ENCODE peak calls at places on chromosomes 12 and 14, in four cellular contexts. T is sigmoid colon, H is stomach, Y is A549. D is an unnamed sample.

GRCh38 chr12:12835378-12836145 is 22.4 kb downstream of the DDX47 start:
- DNase-seq in Y (peak; percentile 74), T (no peak), H (no peak), D (no peak)

GRCh38 chr14:99838555-99839193 is 45.5 kb downstream of the EML1 start:
- DNase-seq in H (no peak), T (no peak), Y (peak; percentile 62), D (peak; percentile 31)

GRCh38 chr12:21891763-21892217 is 49.4 kb downstream of the ABCC9 start:
- DNase-seq in H (no peak), T (peak; percentile 93), Y (no peak), D (no peak)

GRCh38 chr12:26823391-26823790 is 9.6 kb downstream of the ITPR2 start:
- DNase-seq in Y (no peak), T (no peak), H (no peak), D (no peak)

GRCh38 chr12:20798561-20798960 is 11.9 kb upstream of the SLCO1B3 start:
- DNase-seq in T (no peak), Y (peak; percentile 37), H (no peak), D (peak; percentile 27)

GRCh38 chr14:71533396-71533795 is 398.8 kb upstream of the RGS6 start:
- DNase-seq in H (no peak), T (no peak), Y (no peak), D (no peak)

GRCh38 chr12:123122649-123123048 is 28.2 kb downstream of the PITPNM2 start:
- DNase-seq in Y (no peak), T (no peak), H (no peak), D (no peak)

GRCh38 chr14:61253064-61253753 is 27.9 kb downstream of the TMEM30B start:
- DNase-seq in T (no peak), H (no peak), Y (no peak), D (no peak)

GRCh38 chr14:55446127-55446736 is 5.8 kb upstream of the TBPL2 start:
- DNase-seq in Y (peak; percentile 80), H (peak; percentile 53), T (peak; percentile 63), D (no peak)

GRCh38 chr14:105053996-105054395 is 11.2 kb downstream of the GPR132 start:
- DNase-seq in Y (no peak), H (no peak), T (no peak), D (no peak)

GRCh38 chr14:94611179-94611578 is 1.0 kb upstream of the SERPINA3 start:
- DNase-seq in T (peak; percentile 56), H (no peak), Y (no peak), D (no peak)

GRCh38 chr12:119020377-119021360 is 39.3 kb downstream of the SRRM4 start:
- DNase-seq in H (peak; percentile 46), Y (peak; percentile 48), T (no peak), D (no peak)

GRCh38 chr12:119857036-119857435 is 20.1 kb downstream of the CIT start:
- DNase-seq in T (no peak), Y (no peak), H (no peak), D (no peak)

GRCh38 chr14:55845963-55846851 is 266.2 kb downstream of the KTN1 start:
- DNase-seq in H (no peak), T (no peak), Y (no peak), D (no peak)

GRCh38 chr14:73211251-73211650 is 26.1 kb upstream of the PAPLN start:
- DNase-seq in H (no peak), T (no peak), Y (no peak), D (no peak)

GRCh38 chr12:51218607-51219161 is 822 bp upstream of the POU6F1 start:
- DNase-seq in Y (peak; percentile 37), T (no peak), H (peak; percentile 65), D (no peak)

GRCh38 chr14:103279129-103280025 is 54.7 kb upstream of the EIF5 start:
- DNase-seq in H (no peak), T (peak; percentile 69), Y (no peak), D (no peak)

GRCh38 chr14:89955022-89955414 is 488 bp upstream of the EFCAB11 start:
- DNase-seq in Y (no peak), H (no peak), T (no peak), D (no peak)

GRCh38 chr12:60930146-60930545 is 1330.1 kb upstream of the USP15 start:
- DNase-seq in Y (no peak), H (no peak), T (no peak), D (no peak)

GRCh38 chr14:59358105-59358504 is 107.1 kb downstream of the GPR135 start:
- DNase-seq in T (peak; percentile 81), Y (peak; percentile 73), H (no peak), D (no peak)

GRCh38 chr12:123050913-123051312 is 70.4 kb downstream of the ARL6IP4 start:
- DNase-seq in T (no peak), Y (no peak), H (no peak), D (no peak)

GRCh38 chr12:53381739-53382630 is 2.0 kb downstream of the SP1 start:
- DNase-seq in Y (peak; percentile 85), T (peak; percentile 75), H (peak; percentile 57), D (peak; percentile 64)

GRCh38 chr12:113891737-113892520 is 74.2 kb downstream of the RBM19 start:
- DNase-seq in Y (no peak), T (no peak), H (no peak), D (no peak)

GRCh38 chr12:8987589-8988205 is 1.6 kb upstream of the KLRG1 start:
- DNase-seq in Y (no peak), H (no peak), T (no peak), D (no peak)

GRCh38 chr14:22598896-22599244 is 770 bp downstream of the ABHD4 start:
- DNase-seq in Y (peak; percentile 70), T (no peak), H (peak; percentile 64), D (no peak)

GRCh38 chr14:36271939-36272907 is 48.2 kb downstream of the MBIP start:
- DNase-seq in T (no peak), Y (no peak), H (no peak), D (no peak)

GRCh38 chr12:53067993-53068770 is 11.0 kb downstream of the SPRYD3 start:
- DNase-seq in H (no peak), Y (no peak), T (peak; percentile 61), D (no peak)

GRCh38 chr12:42873401-42873800 is 283.9 kb upstream of the PRICKLE1 start:
- DNase-seq in Y (peak; percentile 57), T (no peak), H (no peak), D (no peak)
- H3K27ac ChIP-seq in Y (no peak overlapping the region), T (no peak overlapping the region), H (no peak overlapping the region), D (no peak overlapping the region)

GRCh38 chr12:92030618-92031017 is 115.0 kb downstream of the BTG1 start:
- DNase-seq in H (peak; percentile 53), Y (no peak), T (peak; percentile 86), D (peak; percentile 57)
- TF ChIP-seq EP300 in H (peak; percentile 75), Y (no peak), T (peak; percentile 96), D (peak; percentile 89)

GRCh38 chr12:128802756-128803155 is 21.0 kb downstream of the SLC15A4 start:
- DNase-seq in T (peak; percentile 29), H (no peak), Y (no peak), D (no peak)

GRCh38 chr12:128798543-128799341 is 25.0 kb downstream of the SLC15A4 start:
- DNase-seq in H (no peak), T (peak; percentile 60), Y (no peak), D (no peak)

GRCh38 chr12:128803788-128804187 is 20.0 kb downstream of the SLC15A4 start:
- DNase-seq in Y (no peak), H (no peak), T (peak; percentile 22), D (no peak)

GRCh38 chr12:128801879-128802391 is 21.8 kb downstream of the SLC15A4 start:
- DNase-seq in T (peak; percentile 14), Y (no peak), H (no peak), D (no peak)

DNA sequence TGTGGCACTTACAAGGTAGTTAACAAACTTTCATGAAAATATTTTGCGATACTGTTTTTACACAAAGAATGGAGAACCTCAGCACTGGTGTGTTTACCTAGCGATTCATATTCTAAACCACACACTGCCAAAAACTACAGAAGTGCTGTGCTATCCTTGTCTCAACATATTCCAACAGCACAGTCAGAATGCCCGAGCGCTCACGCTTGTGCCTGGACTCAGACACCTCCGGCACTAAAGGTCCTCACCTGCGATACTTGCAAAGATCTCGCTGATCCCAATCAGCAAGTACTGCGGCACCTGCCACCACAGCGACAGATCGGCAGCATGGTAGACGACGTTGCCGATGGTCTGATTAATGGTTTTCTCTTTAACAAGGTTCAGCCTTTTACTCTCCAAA is 23.2 kb downstream of the SLC15A4 start:
- DNase-seq in T (peak; percentile 45), H (no peak), Y (no peak), D (no peak)
- H3K27ac ChIP-seq in T (no peak overlapping the region), H (no peak overlapping the region), Y (no peak overlapping the region), D (no peak overlapping the region)

DNA sequence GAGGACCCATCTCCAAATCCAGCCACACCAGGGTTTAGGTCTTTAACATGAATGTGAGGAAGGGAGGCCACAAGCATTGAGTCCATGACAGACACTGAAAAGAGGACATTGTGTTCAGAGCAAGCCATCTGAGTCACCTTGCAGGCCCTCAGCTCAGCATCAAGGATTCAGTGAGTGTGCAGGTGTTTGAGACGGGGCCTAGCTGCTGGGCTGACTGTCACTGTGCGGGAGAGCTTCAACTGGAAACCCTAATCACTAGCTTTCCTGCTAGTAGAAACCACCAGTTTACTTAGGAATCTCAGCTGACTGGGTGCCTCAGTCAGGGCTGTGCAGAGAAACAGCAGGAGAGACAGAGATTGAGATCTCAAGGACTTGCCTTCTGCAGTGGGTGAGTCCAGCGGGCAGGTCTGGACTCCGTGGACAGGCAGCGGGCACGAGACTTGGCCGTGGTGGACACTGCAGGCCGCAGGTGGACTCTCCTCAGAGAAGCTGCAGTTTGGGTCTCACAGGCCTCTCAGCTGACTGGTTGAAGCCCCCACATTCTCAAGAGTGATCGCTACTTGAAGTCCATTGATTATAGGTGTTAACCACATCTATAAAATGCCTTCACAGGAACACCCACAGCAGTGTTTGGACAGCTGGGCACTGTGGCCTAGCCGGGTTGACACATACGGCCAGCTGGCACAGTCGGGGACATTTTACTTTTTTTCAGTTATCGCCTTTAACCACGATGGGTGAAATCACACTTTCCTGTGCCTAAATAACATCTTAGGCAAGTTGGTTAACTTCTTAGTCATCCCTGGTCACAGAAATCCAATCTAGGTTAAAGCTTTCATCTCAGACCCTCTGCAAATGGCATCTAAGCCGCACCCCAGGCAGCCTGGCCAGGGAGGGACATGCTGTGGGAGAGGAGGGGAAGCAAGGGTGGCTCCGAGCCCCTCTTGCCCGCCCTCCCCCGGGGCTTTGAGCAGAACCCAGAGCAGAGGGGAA is 85.9 kb upstream of the DYNC1H1 start:
- DNase-seq in T (peak; percentile 62), H (peak; percentile 37), Y (no peak), D (no peak)
- TF ChIP-seq EP300 in T (no peak), H (no peak), Y (no peak), D (no peak)

DNA sequence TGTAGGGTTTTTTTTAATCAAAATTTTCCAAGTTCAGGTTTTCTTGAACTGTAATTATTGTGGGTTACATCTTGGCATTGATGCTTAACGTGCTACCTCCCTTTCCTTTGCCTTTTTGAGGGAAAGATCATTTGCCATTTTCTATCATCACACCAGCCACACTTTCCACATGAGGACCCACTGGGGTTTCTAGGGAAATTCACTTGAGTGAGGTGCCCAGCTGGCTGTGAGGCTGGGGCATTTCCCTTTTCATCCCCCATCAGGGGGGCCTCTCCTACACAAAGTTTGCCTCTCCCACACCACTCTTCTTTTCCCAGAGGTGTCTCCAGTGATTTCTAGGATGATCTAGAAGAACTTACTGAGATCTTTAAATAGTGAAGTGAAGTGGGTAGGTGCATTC is 335.7 kb downstream of the BMP4 start:
- DNase-seq in H (no peak), T (no peak), Y (no peak), D (no peak)
- H3K27ac ChIP-seq in H (no peak overlapping the region), T (no peak overlapping the region), Y (no peak overlapping the region), D (no peak overlapping the region)

D was measured in tibial nerve.